ENCODE peak calls at places on chromosomes 16 and 17, in nine cellular contexts. One of them, this sample, is unnamed.

GRCh38 chr16:77238593-77238992 is 39.4 kb downstream of the SYCE1L start:
- DNase-seq in AG10803: no peak
- DNase-seq in GM12864: no peak
- DNase-seq in mesothelial cell of epicardium: no peak
- DNase-seq in fibroblast of lung: no peak
- DNase-seq in HCT116: no peak
- DNase-seq in fibroblast of mammary gland: no peak
- DNase-seq in MM.1S: no peak
- DNase-seq in AG04450: no peak
- DNase-seq in this sample: no peak

GRCh38 chr17:58204796-58205195 is 12.3 kb downstream of the EPX start:
- DNase-seq in AG10803: no peak
- DNase-seq in GM12864: no peak
- DNase-seq in mesothelial cell of epicardium: no peak
- DNase-seq in fibroblast of lung: peak; percentile 21
- DNase-seq in HCT116: no peak
- DNase-seq in fibroblast of mammary gland: peak; percentile 33
- DNase-seq in MM.1S: no peak
- DNase-seq in AG04450: no peak
- DNase-seq in this sample: no peak

GRCh38 chr16:67546761-67547422 is 15.4 kb upstream of the CTCF start:
- DNase-seq in AG10803: peak; percentile 54
- DNase-seq in GM12864: no peak
- DNase-seq in mesothelial cell of epicardium: no peak
- DNase-seq in fibroblast of lung: peak; percentile 35
- DNase-seq in HCT116: peak; percentile 34
- DNase-seq in fibroblast of mammary gland: peak; percentile 67
- DNase-seq in MM.1S: peak; percentile 78
- DNase-seq in AG04450: no peak
- DNase-seq in this sample: peak; percentile 71

GRCh38 chr17:56939869-56940484 is 20.9 kb downstream of the COIL start:
- DNase-seq in AG10803: peak; percentile 56
- DNase-seq in GM12864: peak; percentile 34
- DNase-seq in mesothelial cell of epicardium: no peak
- DNase-seq in fibroblast of lung: peak; percentile 29
- DNase-seq in HCT116: peak; percentile 50
- DNase-seq in fibroblast of mammary gland: peak; percentile 64
- DNase-seq in MM.1S: peak; percentile 74
- DNase-seq in AG04450: peak; percentile 20
- DNase-seq in this sample: peak; percentile 34

GRCh38 chr17:76373481-76373825 is 11.0 kb upstream of the SPHK1 start:
- DNase-seq in AG10803: no peak
- DNase-seq in GM12864: no peak
- DNase-seq in mesothelial cell of epicardium: no peak
- DNase-seq in fibroblast of lung: peak; percentile 37
- DNase-seq in HCT116: no peak
- DNase-seq in fibroblast of mammary gland: no peak
- DNase-seq in MM.1S: no peak
- DNase-seq in AG04450: no peak
- DNase-seq in this sample: no peak

GRCh38 chr17:39244016-39244599 is 18.4 kb upstream of the STAC2 start:
- DNase-seq in AG10803: no peak
- DNase-seq in GM12864: no peak
- DNase-seq in mesothelial cell of epicardium: no peak
- DNase-seq in fibroblast of lung: no peak
- DNase-seq in HCT116: no peak
- DNase-seq in fibroblast of mammary gland: no peak
- DNase-seq in MM.1S: no peak
- DNase-seq in AG04450: no peak
- DNase-seq in this sample: no peak

GRCh38 chr16:67666538-67667433 is at the start of the genes C16orf86 and ENKD1:
- DNase-seq in AG10803: peak; percentile 71
- DNase-seq in GM12864: no peak
- DNase-seq in mesothelial cell of epicardium: no peak
- DNase-seq in fibroblast of lung: peak; percentile 52
- DNase-seq in HCT116: peak; percentile 32
- DNase-seq in fibroblast of mammary gland: peak; percentile 64
- DNase-seq in MM.1S: peak; percentile 89
- DNase-seq in AG04450: no peak
- DNase-seq in this sample: peak; percentile 78

GRCh38 chr16:26668026-26668425 is 398.7 kb upstream of the C16orf82 start:
- DNase-seq in AG10803: no peak
- DNase-seq in GM12864: no peak
- DNase-seq in mesothelial cell of epicardium: no peak
- DNase-seq in fibroblast of lung: no peak
- DNase-seq in HCT116: no peak
- DNase-seq in fibroblast of mammary gland: no peak
- DNase-seq in MM.1S: no peak
- DNase-seq in AG04450: no peak
- DNase-seq in this sample: no peak

GRCh38 chr16:64468515-64469090 is 653.3 kb downstream of the CDH11 start:
- DNase-seq in AG10803: no peak
- DNase-seq in GM12864: no peak
- DNase-seq in mesothelial cell of epicardium: no peak
- DNase-seq in fibroblast of lung: no peak
- DNase-seq in HCT116: no peak
- DNase-seq in fibroblast of mammary gland: no peak
- DNase-seq in MM.1S: no peak
- DNase-seq in AG04450: no peak
- DNase-seq in this sample: no peak

GRCh38 chr16:64469906-64470702 is 651.8 kb downstream of the CDH11 start:
- DNase-seq in AG10803: no peak
- DNase-seq in GM12864: no peak
- DNase-seq in mesothelial cell of epicardium: no peak
- DNase-seq in fibroblast of lung: no peak
- DNase-seq in HCT116: no peak
- DNase-seq in fibroblast of mammary gland: no peak
- DNase-seq in MM.1S: no peak
- DNase-seq in AG04450: no peak
- DNase-seq in this sample: no peak

GRCh38 chr16:64470916-64471315 is 650.9 kb downstream of the CDH11 start:
- DNase-seq in AG10803: no peak
- DNase-seq in GM12864: no peak
- DNase-seq in mesothelial cell of epicardium: no peak
- DNase-seq in fibroblast of lung: peak; percentile 44
- DNase-seq in HCT116: no peak
- DNase-seq in fibroblast of mammary gland: no peak
- DNase-seq in MM.1S: no peak
- DNase-seq in AG04450: no peak
- DNase-seq in this sample: no peak

DNA sequence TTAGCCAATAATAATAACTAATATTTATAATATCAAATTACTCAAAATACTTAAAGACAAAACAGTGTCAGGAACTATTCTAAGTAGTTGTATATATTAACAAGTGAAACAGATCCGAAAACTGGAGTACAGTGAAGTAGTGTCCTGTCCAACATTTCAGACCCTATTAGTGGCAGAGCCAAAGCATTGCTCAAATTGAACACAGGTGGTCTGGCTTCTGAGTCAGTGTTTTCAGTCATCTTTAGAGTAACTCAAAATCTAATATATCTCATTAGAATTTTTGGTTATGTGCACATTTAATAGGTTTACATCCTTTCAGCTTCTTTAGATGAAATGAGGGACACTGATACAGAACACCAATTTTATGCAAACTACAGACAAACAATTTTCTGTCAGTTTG is 652.5 kb downstream of the CDH11 start:
- DNase-seq in AG10803: no peak
- DNase-seq in GM12864: no peak
- DNase-seq in mesothelial cell of epicardium: no peak
- DNase-seq in fibroblast of lung: no peak
- DNase-seq in HCT116: no peak
- DNase-seq in fibroblast of mammary gland: no peak
- DNase-seq in MM.1S: no peak
- DNase-seq in AG04450: no peak
- DNase-seq in this sample: no peak
- TF ChIP-seq CTCF in AG10803: no peak
- TF ChIP-seq CTCF in GM12864: no peak
- TF ChIP-seq CTCF in mesothelial cell of epicardium: no peak
- TF ChIP-seq CTCF in fibroblast of lung: no peak
- TF ChIP-seq CTCF in HCT116: no peak
- TF ChIP-seq CTCF in fibroblast of mammary gland: no peak
- TF ChIP-seq CTCF in MM.1S: no peak
- TF ChIP-seq CTCF in AG04450: no peak
- TF ChIP-seq CTCF in this sample: no peak

GRCh38 chr16:50717109-50717893 is 23.9 kb downstream of the NOD2 start:
- DNase-seq in AG10803: no peak
- DNase-seq in GM12864: no peak
- DNase-seq in mesothelial cell of epicardium: no peak
- DNase-seq in fibroblast of lung: no peak
- DNase-seq in HCT116: no peak
- DNase-seq in fibroblast of mammary gland: no peak
- DNase-seq in MM.1S: no peak
- DNase-seq in AG04450: no peak
- DNase-seq in this sample: no peak
- TF ChIP-seq CTCF in AG10803: no peak
- TF ChIP-seq CTCF in GM12864: no peak
- TF ChIP-seq CTCF in mesothelial cell of epicardium: no peak
- TF ChIP-seq CTCF in fibroblast of lung: no peak
- TF ChIP-seq CTCF in HCT116: no peak
- TF ChIP-seq CTCF in fibroblast of mammary gland: no peak
- TF ChIP-seq CTCF in MM.1S: no peak
- TF ChIP-seq CTCF in AG04450: no peak
- TF ChIP-seq CTCF in this sample: no peak

GRCh38 chr16:57753448-57754353 is 18.1 kb downstream of the KATNB1 start:
- DNase-seq in AG10803: no peak
- DNase-seq in GM12864: no peak
- DNase-seq in mesothelial cell of epicardium: no peak
- DNase-seq in fibroblast of lung: no peak
- DNase-seq in HCT116: no peak
- DNase-seq in fibroblast of mammary gland: no peak
- DNase-seq in MM.1S: no peak
- DNase-seq in AG04450: no peak
- DNase-seq in this sample: no peak

GRCh38 chr16:57754354-57755060 is 18.9 kb downstream of the KATNB1 start:
- DNase-seq in AG10803: no peak
- DNase-seq in GM12864: no peak
- DNase-seq in mesothelial cell of epicardium: no peak
- DNase-seq in fibroblast of lung: no peak
- DNase-seq in HCT116: no peak
- DNase-seq in fibroblast of mammary gland: no peak
- DNase-seq in MM.1S: no peak
- DNase-seq in AG04450: no peak
- DNase-seq in this sample: no peak

GRCh38 chr16:57755726-57756423 is 20.3 kb downstream of the KATNB1 start:
- DNase-seq in AG10803: no peak
- DNase-seq in GM12864: no peak
- DNase-seq in mesothelial cell of epicardium: no peak
- DNase-seq in fibroblast of lung: no peak
- DNase-seq in HCT116: no peak
- DNase-seq in fibroblast of mammary gland: no peak
- DNase-seq in MM.1S: no peak
- DNase-seq in AG04450: no peak
- DNase-seq in this sample: no peak

GRCh38 chr16:57756424-57757325 is 21.1 kb downstream of the KATNB1 start:
- DNase-seq in AG10803: no peak
- DNase-seq in GM12864: no peak
- DNase-seq in mesothelial cell of epicardium: no peak
- DNase-seq in fibroblast of lung: no peak
- DNase-seq in HCT116: no peak
- DNase-seq in fibroblast of mammary gland: no peak
- DNase-seq in MM.1S: no peak
- DNase-seq in AG04450: no peak
- DNase-seq in this sample: no peak

DNA sequence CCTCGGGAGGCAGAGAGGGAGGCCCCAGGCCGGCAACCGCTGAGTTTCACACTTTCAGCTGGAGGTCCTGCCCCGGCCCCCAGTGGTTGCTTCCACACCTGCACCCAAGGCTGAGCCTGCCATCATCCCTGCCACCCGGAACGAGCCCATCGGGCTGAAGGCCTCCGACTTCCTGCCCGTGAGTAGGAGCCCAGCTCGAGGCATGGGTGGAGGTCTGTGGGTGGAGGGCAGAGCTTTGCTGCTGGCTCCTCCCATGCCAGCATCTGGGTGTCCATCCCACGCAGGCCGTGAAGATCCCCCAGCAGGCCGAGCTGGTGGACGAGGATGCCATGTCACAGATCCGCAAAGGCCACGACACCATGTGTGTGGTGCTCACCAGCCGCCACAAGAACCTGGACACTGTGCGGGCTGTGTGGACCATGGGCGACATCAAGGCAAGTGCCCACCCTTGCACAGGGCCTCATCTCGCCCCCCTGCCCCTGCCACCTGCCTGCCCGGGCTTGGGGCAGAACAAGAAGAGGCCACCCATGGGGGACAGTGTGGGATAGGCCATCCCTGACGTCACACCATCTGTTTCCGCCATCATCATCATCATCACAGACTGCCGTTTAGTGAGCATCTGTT is 19.6 kb downstream of the KATNB1 start:
- DNase-seq in AG10803: no peak
- DNase-seq in GM12864: no peak
- DNase-seq in mesothelial cell of epicardium: no peak
- DNase-seq in fibroblast of lung: no peak
- DNase-seq in HCT116: no peak
- DNase-seq in fibroblast of mammary gland: no peak
- DNase-seq in MM.1S: no peak
- DNase-seq in AG04450: no peak
- DNase-seq in this sample: no peak
- TF ChIP-seq CTCF in AG10803: no peak
- TF ChIP-seq CTCF in GM12864: peak; percentile 10
- TF ChIP-seq CTCF in mesothelial cell of epicardium: no peak
- TF ChIP-seq CTCF in fibroblast of lung: no peak
- TF ChIP-seq CTCF in HCT116: no peak
- TF ChIP-seq CTCF in fibroblast of mammary gland: no peak
- TF ChIP-seq CTCF in MM.1S: no peak
- TF ChIP-seq CTCF in AG04450: no peak
- TF ChIP-seq CTCF in this sample: no peak

GRCh38 chr17:50203086-50203485 is 1.7 kb upstream of the COL1A1 start:
- DNase-seq in AG10803: peak; percentile 94
- DNase-seq in GM12864: no peak
- DNase-seq in mesothelial cell of epicardium: no peak
- DNase-seq in fibroblast of lung: peak; percentile 78
- DNase-seq in HCT116: no peak
- DNase-seq in fibroblast of mammary gland: peak; percentile 74
- DNase-seq in MM.1S: no peak
- DNase-seq in AG04450: no peak
- DNase-seq in this sample: no peak

GRCh38 chr17:50201226-50201854 is at the start of gene COL1A1:
- DNase-seq in AG10803: peak; percentile 95
- DNase-seq in GM12864: no peak
- DNase-seq in mesothelial cell of epicardium: peak; percentile 59
- DNase-seq in fibroblast of lung: peak; percentile 86
- DNase-seq in HCT116: no peak
- DNase-seq in fibroblast of mammary gland: peak; percentile 85
- DNase-seq in MM.1S: no peak
- DNase-seq in AG04450: no peak
- DNase-seq in this sample: no peak

GRCh38 chr17:50199211-50199633 is 2.2 kb downstream of the COL1A1 start:
- DNase-seq in AG10803: peak; percentile 48
- DNase-seq in GM12864: no peak
- DNase-seq in mesothelial cell of epicardium: no peak
- DNase-seq in fibroblast of lung: peak; percentile 27
- DNase-seq in HCT116: no peak
- DNase-seq in fibroblast of mammary gland: no peak
- DNase-seq in MM.1S: no peak
- DNase-seq in AG04450: no peak
- DNase-seq in this sample: no peak

GRCh38 chr17:50199651-50200446 is 1.6 kb downstream of the COL1A1 start:
- DNase-seq in AG10803: peak; percentile 93
- DNase-seq in GM12864: peak; percentile 40
- DNase-seq in mesothelial cell of epicardium: peak; percentile 79
- DNase-seq in fibroblast of lung: peak; percentile 91
- DNase-seq in HCT116: peak; percentile 96
- DNase-seq in fibroblast of mammary gland: peak; percentile 94
- DNase-seq in MM.1S: peak; percentile 76
- DNase-seq in AG04450: peak; percentile 91
- DNase-seq in this sample: no peak

DNA sequence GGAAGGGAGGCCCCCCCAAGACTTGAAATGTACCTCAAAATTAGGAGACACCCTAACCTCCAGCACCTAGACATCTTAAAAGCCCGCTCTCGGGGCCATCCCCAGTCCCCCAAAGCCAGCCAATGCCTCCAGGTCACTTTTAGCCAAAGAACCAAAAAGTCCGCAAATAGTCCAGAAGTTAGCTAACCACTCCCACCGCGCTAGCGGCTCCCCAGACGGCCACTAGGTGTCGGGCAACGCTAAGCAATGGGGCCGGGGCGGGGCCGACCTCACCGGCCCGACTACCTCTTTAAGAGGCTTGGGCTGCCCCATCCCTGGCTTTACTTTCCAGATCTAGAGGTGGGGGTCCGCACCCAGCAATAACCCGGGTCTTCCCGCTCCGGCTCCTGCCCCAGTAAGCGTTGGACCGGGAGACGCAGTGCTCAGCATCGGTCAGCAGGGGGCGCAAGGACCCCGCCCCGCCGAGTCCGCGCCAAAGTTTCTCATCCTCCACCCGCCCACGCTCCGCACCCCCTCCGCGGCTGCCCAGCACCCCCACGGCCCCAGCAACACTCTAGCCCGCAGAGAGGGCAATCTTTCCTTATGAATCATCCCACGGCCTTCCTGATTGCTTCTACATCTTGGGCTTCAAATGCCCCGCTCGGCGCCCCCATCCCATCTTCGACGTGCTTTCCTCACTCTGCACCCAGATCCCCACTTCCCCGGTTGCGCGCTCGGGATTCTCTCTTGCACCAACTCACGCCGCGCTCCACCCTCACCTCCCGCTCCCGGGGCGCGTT is 795 bp downstream of the COL1A1 start:
- DNase-seq in AG10803: peak; percentile 72
- DNase-seq in GM12864: peak; percentile 49
- DNase-seq in mesothelial cell of epicardium: peak; percentile 82
- DNase-seq in fibroblast of lung: peak; percentile 78
- DNase-seq in HCT116: peak; percentile 88
- DNase-seq in fibroblast of mammary gland: peak; percentile 89
- DNase-seq in MM.1S: peak; percentile 85
- DNase-seq in AG04450: no peak
- DNase-seq in this sample: peak; percentile 90
- TF ChIP-seq CTCF in AG10803: peak; percentile 61
- TF ChIP-seq CTCF in GM12864: peak; percentile 93
- TF ChIP-seq CTCF in mesothelial cell of epicardium: peak; percentile 100
- TF ChIP-seq CTCF in fibroblast of lung: peak; percentile 80
- TF ChIP-seq CTCF in HCT116: peak; percentile 99
- TF ChIP-seq CTCF in fibroblast of mammary gland: peak; percentile 68
- TF ChIP-seq CTCF in MM.1S: peak; percentile 99
- TF ChIP-seq CTCF in AG04450: peak; percentile 85
- TF ChIP-seq CTCF in this sample: peak; percentile 17